ENCODE peak calls at places on chromosomes 3 and 15, in five cellular contexts. Z, F, S, L and W are unnamed samples.
A peak's percentile ranks its signal among the peaks of the same experiment; 100 is the strongest.

GRCh38 chr3:160196511-160197104 is 28.6 kb upstream of the C3orf80 start:
- DNase-seq in L (no peak), S (no peak), Z (no peak), F (peak; percentile 20), W (no peak)

GRCh38 chr15:90489944-90490343 is 39.8 kb upstream of the CRTC3 start:
- DNase-seq in Z (no peak), F (no peak), S (no peak), L (no peak), W (no peak)

GRCh38 chr3:155701882-155702465 is 42.9 kb downstream of the PLCH1 start:
- DNase-seq in F (no peak), L (no peak), S (peak; percentile 43), Z (no peak), W (no peak)

GRCh38 chr3:126850370-126851085 is 132.4 kb upstream of the PLXNA1 start:
- DNase-seq in F (peak; percentile 40), L (no peak), Z (no peak), S (no peak), W (no peak)

GRCh38 chr3:182092662-182093262 is 381.0 kb downstream of the SOX2 start:
- DNase-seq in S (no peak), L (no peak), Z (peak; percentile 60), F (no peak), W (no peak)

GRCh38 chr3:48369685-48370329 is 2.2 kb upstream of the FBXW12 start:
- DNase-seq in L (no peak), F (no peak), S (no peak), Z (no peak), W (no peak)

GRCh38 chr3:105187340-105187739 is 179.4 kb upstream of the ALCAM start:
- DNase-seq in S (no peak), L (no peak), Z (no peak), F (no peak), W (no peak)

GRCh38 chr3:30286007-30286669 is 320.3 kb upstream of the TGFBR2 start:
- DNase-seq in Z (peak; percentile 58), L (no peak), S (peak; percentile 81), F (peak; percentile 76), W (no peak)

GRCh38 chr15:40235201-40235890 is 3.5 kb upstream of the PAK6 start:
- DNase-seq in L (no peak), F (no peak), Z (no peak), S (no peak), W (no peak)

GRCh38 chr3:178593786-178594185 is 57.5 kb downstream of the KCNMB2 start:
- DNase-seq in F (no peak), Z (no peak), S (no peak), L (no peak), W (no peak)

GRCh38 chr15:60184579-60184978 is 180.5 kb downstream of the FOXB1 start:
- DNase-seq in S (no peak), L (no peak), F (no peak), Z (peak; percentile 50), W (no peak)

GRCh38 chr15:48833526-48833925 is 22.7 kb upstream of the CEP152 start:
- DNase-seq in L (no peak), S (no peak), Z (no peak), F (no peak), W (no peak)

GRCh38 chr3:62159693-62160092 is 213.7 kb downstream of the FEZF2 start:
- DNase-seq in Z (no peak), L (no peak), S (peak; percentile 81), F (peak; percentile 83), W (no peak)

GRCh38 chr3:188914556-188914955 is 257.2 kb upstream of the TPRG1 start:
- DNase-seq in Z (no peak), S (no peak), F (no peak), L (no peak), W (no peak)

DNA sequence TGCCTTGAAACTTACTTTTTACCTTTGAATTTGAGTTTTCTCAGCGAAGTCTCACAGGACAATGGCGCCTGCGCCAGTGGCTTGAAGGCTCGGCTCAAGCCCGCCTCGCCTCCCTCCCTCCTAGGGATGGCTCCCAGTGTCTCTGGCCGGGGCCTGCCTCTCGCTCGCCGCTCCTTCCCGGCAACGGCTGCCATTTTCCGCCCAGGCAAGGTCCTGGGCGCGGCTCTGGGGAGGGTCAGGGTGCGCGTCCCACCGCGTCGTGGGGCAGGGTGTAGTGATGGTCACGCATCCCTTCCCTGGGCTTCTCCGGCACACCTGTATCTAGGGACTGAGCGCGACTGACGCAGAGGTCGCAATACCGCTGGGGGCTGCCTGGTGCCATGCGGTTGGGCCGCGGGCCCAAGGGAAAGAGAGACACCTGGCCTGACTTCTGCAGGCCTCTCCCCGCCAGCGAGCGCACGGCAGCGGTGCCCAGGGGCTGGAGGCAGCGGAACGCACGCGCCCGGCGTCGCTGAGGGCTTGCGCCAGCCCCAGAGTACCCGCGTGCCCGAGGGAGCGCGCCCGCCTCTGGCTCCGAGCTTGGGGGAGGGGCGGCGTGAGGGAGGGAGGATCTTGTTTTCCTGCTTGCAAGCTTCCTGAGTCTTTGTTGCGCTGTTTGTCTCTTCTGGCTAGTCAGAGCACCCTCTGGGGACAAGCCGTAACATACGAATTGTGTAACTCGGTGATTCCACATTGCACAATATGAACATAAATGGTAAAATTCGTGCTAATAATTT is 20.7 kb upstream of the FEM1B start:
- DNase-seq in L (peak; percentile 53), Z (peak; percentile 93), F (peak; percentile 86), S (peak; percentile 96), W (peak; percentile 88)
- TF ChIP-seq CTCF in L (no peak), Z (no peak), F (no peak), S (peak; percentile 40), W (no peak)

DNA sequence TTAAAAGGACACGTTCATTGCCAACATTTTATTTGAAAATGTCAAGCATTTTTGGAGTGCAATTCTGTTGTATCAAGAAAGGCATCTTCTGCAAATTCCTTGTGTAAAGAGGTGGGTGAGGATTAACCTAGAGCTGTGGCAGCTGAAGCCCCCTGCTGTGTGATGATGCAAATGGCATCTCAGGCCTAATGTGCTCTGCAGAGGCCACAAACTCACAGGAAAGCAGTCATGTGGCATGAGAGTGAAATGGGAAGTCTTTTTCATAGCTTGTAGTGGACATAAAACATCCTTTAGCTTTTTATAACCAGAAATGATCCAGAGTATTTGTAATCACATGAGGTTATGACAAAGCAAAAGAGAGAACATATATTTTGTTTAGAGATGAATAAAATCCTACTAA is 6.4 kb downstream of the CADM2 start:
- DNase-seq in L (no peak), S (no peak), F (no peak), Z (peak; percentile 47), W (no peak)
- TF ChIP-seq CTCF in L (no peak), S (no peak), F (no peak), Z (peak; percentile 42), W (no peak)

DNA sequence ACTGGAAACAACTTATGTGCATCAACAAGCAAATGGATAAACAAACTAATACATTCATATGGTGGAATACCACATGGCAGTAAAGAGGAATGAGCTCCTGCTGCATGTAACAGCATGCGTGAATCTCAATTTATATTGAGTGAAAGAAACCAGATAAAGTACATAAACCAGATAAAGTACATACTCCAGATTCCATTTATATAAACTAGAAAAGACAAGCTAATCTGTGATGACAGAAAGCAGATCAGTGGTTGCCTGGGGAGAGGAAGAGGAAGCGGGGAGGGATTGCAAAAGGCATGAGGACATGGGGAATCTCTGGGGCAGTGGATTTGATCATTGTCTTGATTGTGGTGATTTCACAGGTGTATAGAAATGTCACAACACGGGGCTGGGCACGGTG is 34.2 kb downstream of the LIMD1 start:
- DNase-seq in S (no peak), Z (no peak), L (no peak), F (no peak), W (no peak)
- TF ChIP-seq CTCF in S (no peak), Z (no peak), L (no peak), F (no peak), W (no peak)

GRCh38 chr3:207973-208372 is 11.4 kb downstream of the CHL1 start:
- DNase-seq in S (no peak), Z (no peak), L (no peak), F (no peak), W (no peak)
- TF ChIP-seq CTCF in S (no peak), Z (no peak), L (no peak), F (no peak), W (no peak)

GRCh38 chr3:38579146-38579545 is 70.3 kb downstream of the SCN5A start:
- DNase-seq in Z (peak; percentile 30), F (peak; percentile 88), S (no peak), L (no peak), W (no peak)
- TF ChIP-seq CTCF in Z (no peak), F (peak; percentile 31), S (no peak), L (no peak), W (no peak)